ENCODE peak calls at places on chromosomes 1 and 21, in six cellular contexts. One of them, this sample, is unnamed.

GRCh38 chr1:58627221-58627620 is 50.2 kb upstream of the TACSTD2 start:
- DNase-seq in left ventricle myocardium inferior: no peak
- DNase-seq in omental fat pad: no peak
- DNase-seq in CD8-positive, alpha-beta T cell: no peak
- DNase-seq in K562: no peak
- DNase-seq in osteocyte: no peak
- DNase-seq in this sample: no peak

GRCh38 chr21:40146201-40146890 is 279.1 kb downstream of the PCP4 start:
- DNase-seq in left ventricle myocardium inferior: no peak
- DNase-seq in omental fat pad: no peak
- DNase-seq in CD8-positive, alpha-beta T cell: no peak
- DNase-seq in K562: no peak
- DNase-seq in osteocyte: peak
- DNase-seq in this sample: no peak

GRCh38 chr21:46189213-46189958 is 5.1 kb upstream of the SPATC1L start:
- DNase-seq in left ventricle myocardium inferior: no peak
- DNase-seq in omental fat pad: peak
- DNase-seq in CD8-positive, alpha-beta T cell: no peak
- DNase-seq in K562: peak
- DNase-seq in osteocyte: peak
- DNase-seq in this sample: no peak

GRCh38 chr1:40182956-40183710 is 21.9 kb downstream of the RLF start:
- DNase-seq in left ventricle myocardium inferior: no peak
- DNase-seq in omental fat pad: no peak
- DNase-seq in CD8-positive, alpha-beta T cell: no peak
- DNase-seq in K562: peak
- DNase-seq in osteocyte: no peak
- DNase-seq in this sample: no peak

GRCh38 chr1:224495861-224496260 is 61.3 kb upstream of the WDR26 start:
- DNase-seq in left ventricle myocardium inferior: no peak
- DNase-seq in omental fat pad: no peak
- DNase-seq in CD8-positive, alpha-beta T cell: no peak
- DNase-seq in K562: no peak
- DNase-seq in osteocyte: no peak
- DNase-seq in this sample: no peak

GRCh38 chr1:48099011-48099550 is 101.9 kb upstream of the TRABD2B start:
- DNase-seq in left ventricle myocardium inferior: no peak
- DNase-seq in omental fat pad: no peak
- DNase-seq in CD8-positive, alpha-beta T cell: no peak
- DNase-seq in K562: no peak
- DNase-seq in osteocyte: no peak
- DNase-seq in this sample: no peak

GRCh38 chr1:36070349-36070748 is 13.5 kb upstream of the TEKT2 start:
- DNase-seq in left ventricle myocardium inferior: no peak
- DNase-seq in omental fat pad: no peak
- DNase-seq in CD8-positive, alpha-beta T cell: no peak
- DNase-seq in K562: no peak
- DNase-seq in osteocyte: no peak
- DNase-seq in this sample: no peak

GRCh38 chr1:30732277-30732996 is 9.1 kb upstream of the MATN1 start:
- DNase-seq in left ventricle myocardium inferior: no peak
- DNase-seq in omental fat pad: no peak
- DNase-seq in CD8-positive, alpha-beta T cell: no peak
- DNase-seq in K562: no peak
- DNase-seq in osteocyte: no peak
- DNase-seq in this sample: no peak

DNA sequence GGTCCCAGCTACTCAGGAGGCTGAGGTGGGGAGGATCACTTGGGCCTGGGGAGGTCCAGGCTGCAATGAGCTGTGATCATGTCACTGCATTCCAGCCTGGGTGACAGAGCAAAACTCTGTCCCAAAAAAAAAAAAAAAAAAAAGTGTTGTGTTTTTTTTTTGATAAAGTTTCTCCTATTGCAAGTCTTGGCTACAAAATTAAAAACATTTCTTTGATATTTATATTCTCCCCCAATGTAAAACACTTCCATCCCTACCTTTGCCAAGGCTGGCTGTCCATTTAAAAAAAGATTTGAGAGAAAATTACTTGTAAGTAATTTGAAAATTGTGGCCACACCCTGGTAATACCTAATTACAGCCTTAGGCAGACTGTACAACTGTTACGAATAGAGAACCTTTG is 11.3 kb downstream of the ZNF436 start:
- DNase-seq in left ventricle myocardium inferior: no peak
- DNase-seq in omental fat pad: no peak
- DNase-seq in CD8-positive, alpha-beta T cell: no peak
- DNase-seq in K562: no peak
- DNase-seq in osteocyte: no peak
- DNase-seq in this sample: no peak
- TF ChIP-seq CTCF in left ventricle myocardium inferior: no peak
- TF ChIP-seq CTCF in omental fat pad: no peak
- TF ChIP-seq CTCF in CD8-positive, alpha-beta T cell: no peak
- TF ChIP-seq CTCF in K562: no peak
- TF ChIP-seq CTCF in osteocyte: no peak
- TF ChIP-seq CTCF in this sample: no peak

GRCh38 chr1:231940116-231940515 is 313.5 kb downstream of the DISC1 start:
- DNase-seq in left ventricle myocardium inferior: no peak
- DNase-seq in omental fat pad: no peak
- DNase-seq in CD8-positive, alpha-beta T cell: no peak
- DNase-seq in K562: no peak
- DNase-seq in osteocyte: no peak
- DNase-seq in this sample: no peak
- TF ChIP-seq CTCF in left ventricle myocardium inferior: no peak
- TF ChIP-seq CTCF in omental fat pad: no peak
- TF ChIP-seq CTCF in CD8-positive, alpha-beta T cell: no peak
- TF ChIP-seq CTCF in K562: no peak
- TF ChIP-seq CTCF in osteocyte: no peak
- TF ChIP-seq CTCF in this sample: no peak

GRCh38 chr1:155983191-155984023 is 5.1 kb upstream of the ARHGEF2 start:
- DNase-seq in left ventricle myocardium inferior: peak
- DNase-seq in omental fat pad: no peak
- DNase-seq in CD8-positive, alpha-beta T cell: no peak
- DNase-seq in K562: no peak
- DNase-seq in osteocyte: peak
- DNase-seq in this sample: peak
- TF ChIP-seq CTCF in left ventricle myocardium inferior: no peak
- TF ChIP-seq CTCF in omental fat pad: no peak
- TF ChIP-seq CTCF in CD8-positive, alpha-beta T cell: no peak
- TF ChIP-seq CTCF in K562: peak
- TF ChIP-seq CTCF in osteocyte: peak
- TF ChIP-seq CTCF in this sample: peak

DNA sequence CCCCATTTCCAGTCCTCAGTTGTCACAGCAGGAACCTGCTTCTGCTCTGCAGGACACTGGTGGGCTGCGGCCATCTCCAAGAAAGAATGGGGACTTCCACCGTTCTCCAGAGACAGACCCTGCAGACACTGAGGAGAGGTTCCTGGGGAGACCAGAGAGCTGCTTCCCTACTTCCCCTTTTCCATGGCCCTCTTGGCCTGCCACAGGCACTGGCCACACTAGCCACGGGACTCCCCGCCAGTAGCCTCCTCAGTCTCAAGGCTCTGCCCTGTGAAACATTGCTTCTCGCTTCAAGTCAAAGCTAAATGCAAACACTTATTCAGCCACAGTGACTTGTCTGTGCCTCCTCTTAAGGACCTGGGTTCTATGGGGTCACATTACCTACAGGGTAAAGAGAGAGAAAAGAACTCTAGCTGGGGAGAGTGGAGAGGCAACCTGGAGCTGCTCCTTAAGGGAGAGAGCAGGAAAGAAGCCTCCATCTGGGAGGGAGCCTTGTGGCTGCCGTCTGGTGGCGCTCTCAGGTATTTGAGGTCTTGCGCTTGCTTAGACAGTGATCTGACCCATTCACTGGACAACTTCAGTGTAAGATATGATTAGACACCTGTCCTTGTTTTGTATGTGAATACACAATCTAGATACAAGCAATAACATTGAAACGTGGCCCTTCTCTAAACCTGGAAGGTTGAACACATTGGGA is 5.4 kb upstream of the SLAMF8 start:
- DNase-seq in left ventricle myocardium inferior: no peak
- DNase-seq in omental fat pad: no peak
- DNase-seq in CD8-positive, alpha-beta T cell: no peak
- DNase-seq in K562: peak
- DNase-seq in osteocyte: no peak
- DNase-seq in this sample: no peak
- TF ChIP-seq CTCF in left ventricle myocardium inferior: no peak
- TF ChIP-seq CTCF in omental fat pad: no peak
- TF ChIP-seq CTCF in CD8-positive, alpha-beta T cell: no peak
- TF ChIP-seq CTCF in K562: peak
- TF ChIP-seq CTCF in osteocyte: no peak
- TF ChIP-seq CTCF in this sample: peak

GRCh38 chr1:206907304-206907991 is 10.2 kb downstream of the IL24 start:
- DNase-seq in left ventricle myocardium inferior: no peak
- DNase-seq in omental fat pad: no peak
- DNase-seq in CD8-positive, alpha-beta T cell: no peak
- DNase-seq in K562: peak
- DNase-seq in osteocyte: no peak
- DNase-seq in this sample: no peak
- TF ChIP-seq CTCF in left ventricle myocardium inferior: no peak
- TF ChIP-seq CTCF in omental fat pad: no peak
- TF ChIP-seq CTCF in CD8-positive, alpha-beta T cell: no peak
- TF ChIP-seq CTCF in K562: peak
- TF ChIP-seq CTCF in osteocyte: no peak
- TF ChIP-seq CTCF in this sample: peak

GRCh38 chr1:22643928-22644327 is 495 bp downstream of the C1QC start:
- DNase-seq in left ventricle myocardium inferior: no peak
- DNase-seq in omental fat pad: no peak
- DNase-seq in CD8-positive, alpha-beta T cell: no peak
- DNase-seq in K562: no peak
- DNase-seq in osteocyte: no peak
- DNase-seq in this sample: no peak

GRCh38 chr1:22641247-22641646 is 2.2 kb upstream of the C1QC start:
- DNase-seq in left ventricle myocardium inferior: no peak
- DNase-seq in omental fat pad: no peak
- DNase-seq in CD8-positive, alpha-beta T cell: no peak
- DNase-seq in K562: no peak
- DNase-seq in osteocyte: no peak
- DNase-seq in this sample: no peak

GRCh38 chr1:22645936-22646335 is 2.5 kb downstream of the C1QC start:
- DNase-seq in left ventricle myocardium inferior: no peak
- DNase-seq in omental fat pad: no peak
- DNase-seq in CD8-positive, alpha-beta T cell: no peak
- DNase-seq in K562: no peak
- DNase-seq in osteocyte: no peak
- DNase-seq in this sample: no peak

GRCh38 chr1:22641906-22642636 is 1.4 kb upstream of the C1QC start:
- DNase-seq in left ventricle myocardium inferior: peak
- DNase-seq in omental fat pad: peak
- DNase-seq in CD8-positive, alpha-beta T cell: peak
- DNase-seq in K562: peak
- DNase-seq in osteocyte: peak
- DNase-seq in this sample: peak

DNA sequence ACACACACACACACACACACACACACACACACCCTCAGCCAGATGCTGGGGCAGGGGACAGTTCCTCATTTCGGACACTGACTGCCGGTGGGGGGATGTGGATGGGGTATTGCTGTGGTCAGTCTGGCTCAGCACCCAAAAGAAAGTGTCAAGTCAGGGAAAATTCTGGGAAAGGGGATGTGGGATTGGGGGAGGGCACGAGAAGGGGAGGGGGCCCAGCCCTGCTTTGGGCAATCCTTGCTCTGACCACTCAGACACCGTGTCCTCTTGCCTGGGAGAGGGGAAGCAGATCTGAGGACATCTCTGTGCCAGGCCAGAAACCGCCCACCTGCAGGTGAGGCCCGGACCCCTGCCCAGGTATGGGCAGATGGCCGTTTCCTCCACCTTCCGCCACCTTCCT is at the start of gene C1QC:
- DNase-seq in left ventricle myocardium inferior: peak
- DNase-seq in omental fat pad: no peak
- DNase-seq in CD8-positive, alpha-beta T cell: no peak
- DNase-seq in K562: no peak
- DNase-seq in osteocyte: no peak
- DNase-seq in this sample: no peak
- TF ChIP-seq CTCF in left ventricle myocardium inferior: no peak
- TF ChIP-seq CTCF in omental fat pad: no peak
- TF ChIP-seq CTCF in CD8-positive, alpha-beta T cell: no peak
- TF ChIP-seq CTCF in K562: no peak
- TF ChIP-seq CTCF in osteocyte: no peak
- TF ChIP-seq CTCF in this sample: no peak

GRCh38 chr1:86687595-86687994 is 16.8 kb upstream of the SH3GLB1 start:
- DNase-seq in left ventricle myocardium inferior: no peak
- DNase-seq in omental fat pad: no peak
- DNase-seq in CD8-positive, alpha-beta T cell: no peak
- DNase-seq in K562: no peak
- DNase-seq in osteocyte: no peak
- DNase-seq in this sample: no peak
- TF ChIP-seq CTCF in left ventricle myocardium inferior: peak
- TF ChIP-seq CTCF in omental fat pad: no peak
- TF ChIP-seq CTCF in CD8-positive, alpha-beta T cell: peak
- TF ChIP-seq CTCF in K562: no peak
- TF ChIP-seq CTCF in osteocyte: peak
- TF ChIP-seq CTCF in this sample: peak

GRCh38 chr1:15409400-15410222 is at the start of gene EFHD2:
- DNase-seq in left ventricle myocardium inferior: peak
- DNase-seq in omental fat pad: peak
- DNase-seq in CD8-positive, alpha-beta T cell: peak
- DNase-seq in K562: peak
- DNase-seq in osteocyte: peak
- DNase-seq in this sample: peak

GRCh38 chr1:15411593-15412487 is 2.2 kb downstream of the EFHD2 start:
- DNase-seq in left ventricle myocardium inferior: peak
- DNase-seq in omental fat pad: no peak
- DNase-seq in CD8-positive, alpha-beta T cell: no peak
- DNase-seq in K562: no peak
- DNase-seq in osteocyte: no peak
- DNase-seq in this sample: no peak

GRCh38 chr1:15412488-15412800 is 2.8 kb downstream of the EFHD2 start:
- DNase-seq in left ventricle myocardium inferior: no peak
- DNase-seq in omental fat pad: no peak
- DNase-seq in CD8-positive, alpha-beta T cell: no peak
- DNase-seq in K562: no peak
- DNase-seq in osteocyte: no peak
- DNase-seq in this sample: no peak

GRCh38 chr1:15410223-15410883 is 665 bp downstream of the EFHD2 start:
- DNase-seq in left ventricle myocardium inferior: no peak
- DNase-seq in omental fat pad: no peak
- DNase-seq in CD8-positive, alpha-beta T cell: no peak
- DNase-seq in K562: peak
- DNase-seq in osteocyte: no peak
- DNase-seq in this sample: no peak

GRCh38 chr1:15410884-15411245 is 1.2 kb downstream of the EFHD2 start:
- DNase-seq in left ventricle myocardium inferior: no peak
- DNase-seq in omental fat pad: no peak
- DNase-seq in CD8-positive, alpha-beta T cell: no peak
- DNase-seq in K562: no peak
- DNase-seq in osteocyte: no peak
- DNase-seq in this sample: no peak
- TF ChIP-seq CTCF in left ventricle myocardium inferior: no peak
- TF ChIP-seq CTCF in omental fat pad: no peak
- TF ChIP-seq CTCF in CD8-positive, alpha-beta T cell: no peak
- TF ChIP-seq CTCF in K562: no peak
- TF ChIP-seq CTCF in osteocyte: no peak
- TF ChIP-seq CTCF in this sample: no peak

This sample was measured in D721Med.